ENCODE peak calls at places on chromosomes 7 and 10, in ten cellular contexts. I is M059J, X is AG09319, Q is substantia nigra, U is psoas muscle, M is heart right ventricle, G is Kasumi-1, O is fibroblast of gingiva, Z is AG09309, S is retina. Y is an unnamed sample.

GRCh38 chr7:155258233-155258575 is 39.5 kb upstream of the INSIG1 start:
- DNase-seq in I (peak), X (peak), Q (no peak), U (peak), M (no peak), G (no peak), O (peak), Z (peak), S (no peak), Y (no peak)

GRCh38 chr10:34474060-34474376 is 341.1 kb downstream of the PARD3 start:
- DNase-seq in I (peak), X (no peak), Q (no peak), U (no peak), M (no peak), G (no peak), O (peak), Z (no peak), S (no peak), Y (no peak)

GRCh38 chr10:77164616-77165311 is 472.8 kb downstream of the KCNMA1 start:
- DNase-seq in I (peak), X (no peak), Q (no peak), U (no peak), M (no peak), G (no peak), O (no peak), Z (no peak), S (no peak), Y (no peak)

GRCh38 chr10:52539463-52539862 is 225.4 kb downstream of the DKK1 start:
- DNase-seq in I (peak), X (no peak), Q (no peak), U (no peak), M (no peak), G (no peak), O (no peak), Z (no peak), S (no peak), Y (no peak)

GRCh38 chr10:35637456-35637855 is 4.6 kb downstream of the FZD8 start:
- DNase-seq in I (no peak), X (no peak), Q (no peak), U (no peak), M (no peak), G (no peak), O (no peak), Z (no peak), S (peak), Y (no peak)

GRCh38 chr10:80171248-80171660 is 34.1 kb downstream of the ANXA11 start:
- DNase-seq in I (no peak), X (no peak), Q (no peak), U (no peak), M (no peak), G (no peak), O (no peak), Z (no peak), S (no peak), Y (no peak)

GRCh38 chr7:91557789-91558396 is 293.7 kb downstream of the FZD1 start:
- DNase-seq in I (peak), X (no peak), Q (no peak), U (no peak), M (no peak), G (no peak), O (peak), Z (peak), S (no peak), Y (no peak)

GRCh38 chr10:52778511-52779392 is 6.2 kb upstream of the MBL2 start:
- DNase-seq in I (peak), X (no peak), Q (no peak), U (no peak), M (no peak), G (peak), O (no peak), Z (no peak), S (peak), Y (no peak)

GRCh38 chr7:142391191-142391992 is 133.5 kb upstream of the PRSS58 start:
- DNase-seq in I (peak), X (no peak), Q (peak), U (no peak), M (no peak), G (peak), O (no peak), Z (no peak), S (no peak), Y (no peak)

GRCh38 chr10:17375936-17376584 is 78.3 kb downstream of the ST8SIA6 start:
- DNase-seq in I (no peak), X (no peak), Q (no peak), U (no peak), M (peak), G (no peak), O (no peak), Z (no peak), S (no peak), Y (peak)

GRCh38 chr10:3964516-3964915 is 179.5 kb upstream of the KLF6 start:
- DNase-seq in I (no peak), X (no peak), Q (no peak), U (no peak), M (no peak), G (no peak), O (no peak), Z (no peak), S (no peak), Y (no peak)

GRCh38 chr7:91940171-91940570 is 491 bp upstream of the AKAP9 start:
- DNase-seq in I (peak), X (no peak), Q (no peak), U (peak), M (no peak), G (peak), O (peak), Z (no peak), S (no peak), Y (peak)

GRCh38 chr7:49264530-49264929 is 340.2 kb downstream of the CDC14C start:
- DNase-seq in I (no peak), X (no peak), Q (no peak), U (no peak), M (no peak), G (no peak), O (no peak), Z (no peak), S (no peak), Y (no peak)

GRCh38 chr7:99992330-99993037 is 16.7 kb upstream of the AZGP1 start:
- DNase-seq in I (no peak), X (no peak), Q (no peak), U (no peak), M (peak), G (no peak), O (no peak), Z (no peak), S (no peak), Y (no peak)

GRCh38 chr7:64849924-64850499 is 53.1 kb upstream of the ZNF273 start:
- DNase-seq in I (no peak), X (no peak), Q (no peak), U (no peak), M (no peak), G (no peak), O (no peak), Z (no peak), S (no peak), Y (no peak)